ENCODE peak calls at places on chromosomes 16 and 17, in four cellular contexts. W, V, Z and T are unnamed samples.

GRCh38 chr17:73644145-73645049 is at the start of gene SDK2:
- DNase-seq in V (no peak), W (no peak), Z (peak; percentile 28), T (no peak)

GRCh38 chr16:3949287-3949686 is 68.8 kb upstream of the CREBBP start:
- DNase-seq in W (no peak), V (peak; percentile 22), Z (no peak), T (no peak)

GRCh38 chr16:12276631-12277030 is 300.1 kb downstream of the SNX29 start:
- DNase-seq in Z (no peak), V (no peak), W (no peak), T (no peak)

GRCh38 chr16:73095885-73096341 is 48.0 kb upstream of the ZFHX3 start:
- DNase-seq in V (no peak), Z (no peak), W (no peak), T (no peak)

GRCh38 chr17:67546578-67547527 is 169.8 kb downstream of the PITPNC1 start:
- DNase-seq in W (no peak), V (no peak), Z (no peak), T (no peak)

GRCh38 chr16:83402969-83403368 is 404.8 kb upstream of the HSBP1 start:
- DNase-seq in Z (no peak), W (peak; percentile 70), V (peak; percentile 38), T (no peak)

GRCh38 chr17:47998044-47998443 is 27.1 kb downstream of the CDK5RAP3 start:
- DNase-seq in Z (no peak), W (no peak), V (no peak), T (no peak)

GRCh38 chr16:69880640-69881133 is 70.4 kb upstream of the CLEC18A start:
- DNase-seq in W (no peak), Z (no peak), V (peak; percentile 71), T (no peak)

GRCh38 chr16:70481929-70482536 is 27.6 kb downstream of the FCSK start:
- DNase-seq in V (peak; percentile 22), Z (peak; percentile 27), W (peak; percentile 65), T (no peak)

GRCh38 chr16:12009462-12009861 is 32.9 kb downstream of the SNX29 start:
- DNase-seq in W (no peak), Z (no peak), V (no peak), T (no peak)

GRCh38 chr17:9185688-9186289 is 164.5 kb downstream of the NTN1 start:
- DNase-seq in W (no peak), Z (no peak), V (no peak), T (no peak)

GRCh38 chr17:32266389-32267269 is 997 bp downstream of the RHBDL3 start:
- DNase-seq in Z (no peak), W (no peak), V (no peak), T (no peak)

GRCh38 chr16:88542231-88542630 is 28.0 kb upstream of the ZC3H18 start:
- DNase-seq in Z (no peak), V (no peak), W (no peak), T (no peak)

GRCh38 chr16:86505899-86506864 is 4.1 kb upstream of the FOXF1 start:
- DNase-seq in V (no peak), Z (no peak), W (no peak), T (no peak)

GRCh38 chr16:75208242-75208825 is 1.4 kb upstream of the CTRB2 start:
- DNase-seq in W (no peak), Z (no peak), V (no peak), T (no peak)

GRCh38 chr17:80501739-80502577 is 25.6 kb upstream of the NPTX1 start:
- DNase-seq in Z (no peak), W (peak; percentile 33), V (no peak), T (no peak)

GRCh38 chr17:7560172-7561027 is 1.3 kb upstream of the SENP3 start:
- DNase-seq in Z (no peak), W (no peak), V (peak; percentile 44), T (peak; percentile 68)

GRCh38 chr16:75378616-75379015 is 54.7 kb downstream of the CFDP1 start:
- DNase-seq in Z (no peak), W (no peak), V (peak; percentile 19), T (no peak)

GRCh38 chr17:77886387-77886728 is 72.1 kb upstream of the TNRC6C start:
- DNase-seq in W (no peak), V (no peak), Z (peak; percentile 21), T (no peak)

GRCh38 chr16:13068912-13069583 is 167.7 kb downstream of the SHISA9 start:
- DNase-seq in Z (no peak), V (no peak), W (no peak), T (no peak)

GRCh38 chr16:11301645-11302513 is 20.7 kb upstream of the PRM1 start:
- DNase-seq in V (no peak), Z (no peak), W (no peak), T (no peak)

GRCh38 chr17:27497696-27498095 is 41.4 kb downstream of the KSR1 start:
- DNase-seq in Z (no peak), V (peak; percentile 22), W (no peak), T (no peak)

GRCh38 chr16:16145286-16145685 is 78.0 kb downstream of the ABCC6 start:
- DNase-seq in V (no peak), Z (no peak), W (no peak), T (no peak)

GRCh38 chr16:54657709-54658102 is 273.0 kb upstream of the IRX5 start:
- DNase-seq in V (no peak), Z (no peak), W (no peak), T (no peak)

GRCh38 chr16:86025706-86026105 is 126.7 kb downstream of the IRF8 start:
- DNase-seq in Z (no peak), V (no peak), W (no peak), T (no peak)

GRCh38 chr16:8044796-8045195 is 545.5 kb downstream of the TMEM114 start:
- DNase-seq in W (peak; percentile 95), Z (no peak), V (no peak), T (peak; percentile 19)

GRCh38 chr17:17781591-17782424 is 55.0 kb downstream of the SREBF1 start:
- DNase-seq in W (no peak), V (peak; percentile 43), Z (no peak), T (no peak)

GRCh38 chr17:41800601-41801373 is 11.0 kb downstream of the P3H4 start:
- DNase-seq in V (peak; percentile 65), W (no peak), Z (peak; percentile 96), T (no peak)

GRCh38 chr16:12646490-12647274 is 157.0 kb downstream of the CPPED1 start:
- DNase-seq in W (peak; percentile 68), Z (peak; percentile 96), V (peak; percentile 32), T (no peak)

GRCh38 chr17:81455387-81455786 is 57.2 kb downstream of the ACTG1 start:
- DNase-seq in Z (no peak), V (no peak), W (no peak), T (no peak)

GRCh38 chr17:12667299-12667958 is 1.7 kb downstream of the MYOCD start:
- DNase-seq in V (peak; percentile 55), Z (peak; percentile 73), W (peak; percentile 10), T (peak; percentile 51)

GRCh38 chr17:71900830-71901229 is 220.0 kb upstream of the SOX9 start:
- DNase-seq in Z (peak; percentile 92), W (peak; percentile 92), V (no peak), T (no peak)

GRCh38 chr16:69930117-69930776 is 20.9 kb upstream of the CLEC18A start:
- DNase-seq in W (peak; percentile 59), V (peak; percentile 59), Z (peak; percentile 30), T (peak; percentile 31)

GRCh38 chr17:40694584-40694983 is 9.0 kb downstream of the KRT24 start:
- DNase-seq in Z (no peak), V (no peak), W (no peak), T (no peak)

GRCh38 chr17:50259484-50260324 is 14.6 kb upstream of the TMEM92 start:
- DNase-seq in V (peak; percentile 55), Z (no peak), W (no peak), T (no peak)

GRCh38 chr17:78324391-78325075 is 35.3 kb downstream of the SOCS3 start:
- DNase-seq in W (peak; percentile 64), V (peak; percentile 91), Z (no peak), T (no peak)